ENCODE peak calls at places on chromosomes 11 and 22, in four cellular contexts. One of them, this sample, is unnamed.

GRCh38 chr11:64052436-64052835 is 16.7 kb downstream of the FLRT1 start:
- DNase-seq in A549: no peak
- DNase-seq in substantia nigra: no peak
- DNase-seq in heart right ventricle: no peak
- DNase-seq in this sample: no peak

GRCh38 chr11:65851083-65851579 is 6.8 kb downstream of the CFL1 start:
- DNase-seq in A549: no peak
- DNase-seq in substantia nigra: no peak
- DNase-seq in heart right ventricle: no peak
- DNase-seq in this sample: no peak

GRCh38 chr11:36009469-36009868 is 65.6 kb downstream of the LDLRAD3 start:
- DNase-seq in A549: peak; percentile 14
- DNase-seq in substantia nigra: no peak
- DNase-seq in heart right ventricle: no peak
- DNase-seq in this sample: no peak

GRCh38 chr22:33539902-33540751 is 380.1 kb downstream of the LARGE1 start:
- DNase-seq in A549: peak; percentile 58
- DNase-seq in substantia nigra: peak; percentile 14
- DNase-seq in heart right ventricle: peak; percentile 49
- DNase-seq in this sample: no peak

GRCh38 chr22:29003975-29004646 is 57.5 kb downstream of the C22orf31 start:
- DNase-seq in A549: no peak
- DNase-seq in substantia nigra: no peak
- DNase-seq in heart right ventricle: no peak
- DNase-seq in this sample: no peak

GRCh38 chr22:28246392-28246791 is 327.3 kb upstream of the PITPNB start:
- DNase-seq in A549: no peak
- DNase-seq in substantia nigra: no peak
- DNase-seq in heart right ventricle: no peak
- DNase-seq in this sample: no peak

GRCh38 chr22:32905400-32905799 is 103.9 kb downstream of the TIMP3 start:
- DNase-seq in A549: no peak
- DNase-seq in substantia nigra: no peak
- DNase-seq in heart right ventricle: no peak
- DNase-seq in this sample: no peak

GRCh38 chr11:44865866-44866272 is 84.8 kb downstream of the TP53I11 start:
- DNase-seq in A549: no peak
- DNase-seq in substantia nigra: no peak
- DNase-seq in heart right ventricle: peak; percentile 66
- DNase-seq in this sample: no peak

GRCh38 chr11:75169101-75169885 is 18.4 kb downstream of the SLCO2B1 start:
- DNase-seq in A549: no peak
- DNase-seq in substantia nigra: no peak
- DNase-seq in heart right ventricle: no peak
- DNase-seq in this sample: no peak

GRCh38 chr22:49185312-49185969 is 642.2 kb downstream of the BRD1 start:
- DNase-seq in A549: no peak
- DNase-seq in substantia nigra: no peak
- DNase-seq in heart right ventricle: no peak
- DNase-seq in this sample: no peak

GRCh38 chr11:75577198-75577597 is 15.1 kb downstream of the SERPINH1 start:
- DNase-seq in A549: peak; percentile 61
- DNase-seq in substantia nigra: no peak
- DNase-seq in heart right ventricle: peak; percentile 63
- DNase-seq in this sample: no peak

GRCh38 chr22:39476664-39477063 is 19.9 kb downstream of the MGAT3 start:
- DNase-seq in A549: no peak
- DNase-seq in substantia nigra: no peak
- DNase-seq in heart right ventricle: no peak
- DNase-seq in this sample: no peak

GRCh38 chr11:10488581-10489443 is 33.7 kb downstream of the AMPD3 start:
- DNase-seq in A549: no peak
- DNase-seq in substantia nigra: no peak
- DNase-seq in heart right ventricle: no peak
- DNase-seq in this sample: peak; percentile 91

GRCh38 chr11:120945042-120945441 is 78.9 kb upstream of the TBCEL start:
- DNase-seq in A549: no peak
- DNase-seq in substantia nigra: no peak
- DNase-seq in heart right ventricle: no peak
- DNase-seq in this sample: no peak

GRCh38 chr11:130631119-130631518 is 182.7 kb downstream of the ADAMTS15 start:
- DNase-seq in A549: peak; percentile 31
- DNase-seq in substantia nigra: no peak
- DNase-seq in heart right ventricle: no peak
- DNase-seq in this sample: peak; percentile 93

GRCh38 chr22:27474711-27475547 is 326.6 kb downstream of the MN1 start:
- DNase-seq in A549: peak; percentile 65
- DNase-seq in substantia nigra: no peak
- DNase-seq in heart right ventricle: no peak
- DNase-seq in this sample: peak; percentile 99

GRCh38 chr11:99160447-99160846 is 139.7 kb downstream of the CNTN5 start:
- DNase-seq in A549: no peak
- DNase-seq in substantia nigra: no peak
- DNase-seq in heart right ventricle: no peak
- DNase-seq in this sample: no peak

GRCh38 chr11:44950036-44950624 is 553 bp downstream of the TP53I11 start:
- DNase-seq in A549: no peak
- DNase-seq in substantia nigra: no peak
- DNase-seq in heart right ventricle: peak; percentile 54
- DNase-seq in this sample: no peak

GRCh38 chr11:789951-790350 is at the start of gene CEND1:
- DNase-seq in A549: peak; percentile 44
- DNase-seq in substantia nigra: peak; percentile 33
- DNase-seq in heart right ventricle: no peak
- DNase-seq in this sample: no peak

GRCh38 chr22:50530857-50531545 is 1.2 kb upstream of the TYMP start:
- DNase-seq in A549: peak; percentile 60
- DNase-seq in substantia nigra: no peak
- DNase-seq in heart right ventricle: peak; percentile 86
- DNase-seq in this sample: no peak

GRCh38 chr11:35622070-35622469 is 3.8 kb downstream of the FJX1 start:
- DNase-seq in A549: no peak
- DNase-seq in substantia nigra: no peak
- DNase-seq in heart right ventricle: no peak
- DNase-seq in this sample: peak; percentile 62

GRCh38 chr22:31742115-31742514 is 7.8 kb downstream of the PRR14L start:
- DNase-seq in A549: no peak
- DNase-seq in substantia nigra: no peak
- DNase-seq in heart right ventricle: no peak
- DNase-seq in this sample: no peak

GRCh38 chr22:17116931-17117330 is 4.2 kb downstream of the TMEM121B start:
- DNase-seq in A549: no peak
- DNase-seq in substantia nigra: no peak
- DNase-seq in heart right ventricle: no peak
- DNase-seq in this sample: no peak

GRCh38 chr22:27564806-27565205 is 236.8 kb downstream of the MN1 start:
- DNase-seq in A549: no peak
- DNase-seq in substantia nigra: no peak
- DNase-seq in heart right ventricle: no peak
- DNase-seq in this sample: no peak

GRCh38 chr11:124402326-124402922 is 3.6 kb upstream of the OR8B3 start:
- DNase-seq in A549: peak; percentile 18
- DNase-seq in substantia nigra: peak; percentile 4
- DNase-seq in heart right ventricle: peak; percentile 67
- DNase-seq in this sample: peak; percentile 46

GRCh38 chr11:8942518-8943066 is at the start of gene ASCL3:
- DNase-seq in A549: no peak
- DNase-seq in substantia nigra: no peak
- DNase-seq in heart right ventricle: no peak
- DNase-seq in this sample: no peak

GRCh38 chr11:118437736-118438125 is 1.4 kb downstream of the KMT2A start:
- DNase-seq in A549: no peak
- DNase-seq in substantia nigra: no peak
- DNase-seq in heart right ventricle: peak; percentile 11
- DNase-seq in this sample: no peak

GRCh38 chr11:130601141-130601540 is 152.7 kb downstream of the ADAMTS15 start:
- DNase-seq in A549: no peak
- DNase-seq in substantia nigra: no peak
- DNase-seq in heart right ventricle: peak; percentile 72
- DNase-seq in this sample: no peak

GRCh38 chr11:70183483-70184176 is 19.5 kb upstream of the FADD start:
- DNase-seq in A549: no peak
- DNase-seq in substantia nigra: no peak
- DNase-seq in heart right ventricle: no peak
- DNase-seq in this sample: no peak

GRCh38 chr22:29113329-29113728 is 40.5 kb downstream of the KREMEN1 start:
- DNase-seq in A549: no peak
- DNase-seq in substantia nigra: no peak
- DNase-seq in heart right ventricle: no peak
- DNase-seq in this sample: no peak

GRCh38 chr22:29635734-29636357 is 32.4 kb downstream of the NF2 start:
- DNase-seq in A549: peak; percentile 28
- DNase-seq in substantia nigra: no peak
- DNase-seq in heart right ventricle: no peak
- DNase-seq in this sample: no peak

GRCh38 chr11:74427377-74427776 is 29.1 kb upstream of the PGM2L1 start:
- DNase-seq in A549: no peak
- DNase-seq in substantia nigra: no peak
- DNase-seq in heart right ventricle: no peak
- DNase-seq in this sample: no peak

GRCh38 chr22:21707677-21708076 is 27.9 kb downstream of the YPEL1 start:
- DNase-seq in A549: no peak
- DNase-seq in substantia nigra: no peak
- DNase-seq in heart right ventricle: no peak
- DNase-seq in this sample: no peak

GRCh38 chr11:34204396-34205279 is 99.2 kb downstream of the NAT10 start:
- DNase-seq in A549: peak; percentile 93
- DNase-seq in substantia nigra: no peak
- DNase-seq in heart right ventricle: no peak
- DNase-seq in this sample: peak; percentile 93

GRCh38 chr11:44464741-44465140 is 100.7 kb upstream of the CD82 start:
- DNase-seq in A549: no peak
- DNase-seq in substantia nigra: no peak
- DNase-seq in heart right ventricle: no peak
- DNase-seq in this sample: no peak

DNA sequence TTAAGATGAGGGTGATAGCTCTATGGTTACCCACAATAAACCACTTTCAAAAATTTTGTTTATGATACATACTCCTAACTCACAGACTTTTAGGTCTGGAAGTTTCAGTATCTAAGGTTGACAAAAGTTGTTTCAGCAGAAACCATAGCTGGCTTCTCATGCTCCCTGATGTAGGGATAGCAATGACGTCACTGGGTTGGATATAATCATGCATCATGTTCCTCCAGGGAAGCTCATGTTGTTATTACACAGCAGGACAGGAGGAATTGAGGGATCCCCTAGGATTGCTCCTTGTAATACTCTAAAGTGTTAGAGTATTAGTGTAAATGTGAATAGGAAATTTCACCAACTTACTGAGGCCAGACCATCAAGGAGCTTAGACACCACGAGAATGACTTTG is 23.6 kb downstream of the APOL3 start:
- DNase-seq in A549: no peak
- DNase-seq in substantia nigra: no peak
- DNase-seq in heart right ventricle: no peak
- DNase-seq in this sample: no peak
- H3K27ac ChIP-seq in A549: no peak overlapping the region
- H3K27ac ChIP-seq in substantia nigra: no peak overlapping the region
- H3K27ac ChIP-seq in heart right ventricle: no peak overlapping the region
- H3K27ac ChIP-seq in this sample: no peak overlapping the region

GRCh38 chr11:114298701-114299090 is 2.5 kb downstream of the NNMT start:
- DNase-seq in A549: no peak
- DNase-seq in substantia nigra: no peak
- DNase-seq in heart right ventricle: no peak
- DNase-seq in this sample: no peak
- H3K27ac ChIP-seq in A549: peak overlapping the region; percentile 100
- H3K27ac ChIP-seq in substantia nigra: no peak overlapping the region
- H3K27ac ChIP-seq in heart right ventricle: peak overlapping the region; percentile 93
- H3K27ac ChIP-seq in this sample: no peak overlapping the region

DNA sequence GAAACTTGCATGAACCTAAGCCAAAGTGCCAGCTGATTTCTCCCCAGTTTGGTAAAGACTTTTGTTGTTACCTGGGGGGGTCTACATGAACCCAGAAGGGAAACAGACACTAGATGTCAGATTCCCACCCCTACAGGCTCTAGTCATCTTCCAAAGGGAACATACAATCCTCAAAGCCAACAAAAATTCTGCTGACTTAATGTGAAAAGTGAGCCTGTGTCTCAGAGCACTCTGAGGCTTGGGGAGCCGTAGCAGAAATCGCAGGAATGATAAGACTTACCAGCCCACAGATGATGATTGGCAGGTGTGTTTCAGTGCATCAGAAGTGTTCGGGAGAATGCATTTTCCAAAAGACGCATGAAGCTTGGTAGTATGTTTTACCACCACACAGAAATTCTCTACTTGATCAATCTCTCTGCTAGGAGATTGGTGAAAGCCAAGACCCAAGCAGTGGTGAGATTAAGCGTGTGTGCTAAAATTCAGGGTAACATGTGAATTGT is 187.1 kb downstream of the DBX1 start:
- DNase-seq in A549: no peak
- DNase-seq in substantia nigra: no peak
- DNase-seq in heart right ventricle: no peak
- DNase-seq in this sample: no peak
- H3K27ac ChIP-seq in A549: peak overlapping the region; percentile 56
- H3K27ac ChIP-seq in substantia nigra: no peak overlapping the region
- H3K27ac ChIP-seq in heart right ventricle: no peak overlapping the region
- H3K27ac ChIP-seq in this sample: no peak overlapping the region

DNA sequence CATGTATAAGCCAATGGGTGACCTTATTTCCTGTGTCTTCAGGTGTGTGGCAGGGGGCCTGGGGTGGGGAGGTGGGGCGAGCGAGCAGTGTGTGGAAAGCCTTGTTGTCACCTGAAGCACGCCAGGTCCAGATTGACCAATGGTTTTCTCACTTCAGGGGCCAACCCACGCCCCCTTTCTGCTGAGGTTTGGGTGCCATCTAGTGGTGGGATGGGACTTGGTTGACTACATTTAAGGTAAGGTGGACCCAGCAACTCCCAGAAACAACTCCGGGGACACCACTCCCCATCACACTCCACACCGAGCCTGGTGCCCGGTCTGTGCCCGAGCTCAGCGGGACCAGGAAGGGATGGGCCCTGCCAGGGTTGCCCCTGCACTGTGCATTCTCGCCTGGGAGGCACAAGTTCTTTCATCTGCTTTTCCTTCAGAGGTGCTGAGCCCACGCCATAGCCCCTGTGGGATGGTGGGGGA is 40.0 kb downstream of the TPCN2 start:
- DNase-seq in A549: peak; percentile 97
- DNase-seq in substantia nigra: no peak
- DNase-seq in heart right ventricle: peak; percentile 79
- DNase-seq in this sample: no peak
- H3K27ac ChIP-seq in A549: no peak overlapping the region
- H3K27ac ChIP-seq in substantia nigra: no peak overlapping the region
- H3K27ac ChIP-seq in heart right ventricle: no peak overlapping the region
- H3K27ac ChIP-seq in this sample: no peak overlapping the region